ENCODE peak calls at places on chromosomes 12 and 14, in eight cellular contexts. W is neural progenitor cell, N is choroid plexus epithelial cell, J is mucosa of descending colon, T is PC-3, F is prostate gland, A is lower leg skin, Y is B cell. Q is an unnamed sample.

GRCh38 chr12:3032770-3033537 is 44.2 kb upstream of the TSPAN9 start:
- DNase-seq in A (no peak), J (no peak), Y (no peak), F (no peak), T (no peak), N (no peak), W (no peak), Q (no peak)

GRCh38 chr14:96901227-96901626 is 104.0 kb downstream of the VRK1 start:
- DNase-seq in J (no peak), W (no peak), F (no peak), T (no peak), A (no peak), Y (no peak), N (no peak), Q (no peak)

GRCh38 chr12:51240971-51241370 is 2.3 kb downstream of the DAZAP2 start:
- DNase-seq in F (no peak), W (no peak), Y (no peak), A (no peak), T (peak), J (no peak), N (peak), Q (no peak)

GRCh38 chr14:82488473-82488872 is 954.8 kb upstream of the SEL1L start:
- DNase-seq in T (peak), Y (no peak), A (no peak), W (no peak), F (no peak), N (no peak), J (no peak), Q (no peak)

GRCh38 chr12:7934153-7934552 is 1.8 kb downstream of the SLC2A3 start:
- DNase-seq in F (no peak), T (no peak), Y (peak), N (peak), A (no peak), J (no peak), W (no peak), Q (no peak)

GRCh38 chr12:90510948-90511347 is 444.0 kb downstream of the CCER1 start:
- DNase-seq in A (no peak), Y (no peak), T (peak), N (peak), W (no peak), J (no peak), F (no peak), Q (no peak)

GRCh38 chr14:101008196-101008595 is 104.7 kb upstream of the RTL1 start:
- DNase-seq in F (peak), W (no peak), N (no peak), A (no peak), J (no peak), Y (no peak), T (no peak), Q (no peak)

GRCh38 chr14:32230695-32231280 is 27.7 kb upstream of the RNU6-8 start:
- DNase-seq in Y (no peak), T (peak), J (no peak), W (no peak), A (no peak), F (no peak), N (peak), Q (no peak)

GRCh38 chr12:95511962-95512361 is 38.0 kb downstream of the METAP2 start:
- DNase-seq in A (no peak), T (no peak), W (no peak), J (no peak), N (no peak), Y (no peak), F (no peak), Q (no peak)

GRCh38 chr12:107844312-107844921 is 69.9 kb downstream of the ASCL4 start:
- DNase-seq in F (no peak), T (no peak), W (peak), A (no peak), Y (peak), J (no peak), N (no peak), Q (no peak)

GRCh38 chr12:90829044-90829443 is 125.9 kb downstream of the CCER1 start:
- DNase-seq in J (no peak), W (no peak), A (no peak), N (no peak), Y (no peak), F (no peak), T (no peak), Q (no peak)

GRCh38 chr12:123036471-123037285 is 56.2 kb downstream of the ARL6IP4 start:
- DNase-seq in F (no peak), N (no peak), Y (no peak), A (no peak), W (no peak), T (no peak), J (no peak), Q (no peak)

GRCh38 chr12:21819236-21819635 is 44.7 kb upstream of the KCNJ8 start:
- DNase-seq in F (no peak), J (no peak), Y (no peak), W (no peak), T (no peak), N (peak), A (no peak), Q (no peak)

GRCh38 chr14:35808076-35808657 is 928 bp downstream of the RALGAPA1 start:
- DNase-seq in Y (peak), F (peak), N (peak), T (peak), J (peak), W (peak), A (no peak), Q (peak)

GRCh38 chr14:92984896-92985295 is 61.9 kb downstream of the CHGA start:
- DNase-seq in W (no peak), N (no peak), T (no peak), J (no peak), F (no peak), A (no peak), Y (no peak), Q (no peak)

GRCh38 chr14:23054000-23054811 is 3.1 kb downstream of the CDH24 start:
- DNase-seq in T (no peak), N (no peak), J (no peak), W (peak), Y (no peak), A (no peak), F (no peak), Q (no peak)

GRCh38 chr12:119835068-119835467 is 42.1 kb downstream of the CIT start:
- DNase-seq in Y (no peak), A (no peak), W (peak), F (no peak), N (peak), J (no peak), T (peak), Q (no peak)

GRCh38 chr14:27608377-27608776 is 1010.5 kb upstream of the NOVA1 start:
- DNase-seq in J (no peak), N (no peak), F (no peak), W (no peak), A (no peak), Y (no peak), T (no peak), Q (no peak)

GRCh38 chr12:120914794-120915193 is 10.6 kb upstream of the SPPL3 start:
- DNase-seq in F (no peak), A (peak), N (no peak), W (no peak), J (no peak), Y (no peak), T (no peak), Q (no peak)

GRCh38 chr14:65237956-65238355 is 135.6 kb upstream of the MAX start:
- DNase-seq in T (no peak), J (no peak), N (no peak), W (no peak), Y (no peak), A (no peak), F (no peak), Q (no peak)

GRCh38 chr12:91877461-91878230 is 268.0 kb downstream of the BTG1 start:
- DNase-seq in F (no peak), Y (peak), N (no peak), J (no peak), A (no peak), T (no peak), W (no peak), Q (no peak)

GRCh38 chr14:67620217-67620789 is 583 bp downstream of the ARG2 start:
- DNase-seq in T (peak), N (peak), F (peak), W (peak), J (no peak), A (no peak), Y (peak), Q (no peak)

GRCh38 chr12:40825156-40825555 is 132.9 kb downstream of the CNTN1 start:
- DNase-seq in A (no peak), W (no peak), F (no peak), T (no peak), Y (no peak), N (no peak), J (no peak), Q (no peak)

GRCh38 chr12:115261691-115262398 is 577.9 kb upstream of the TBX3 start:
- DNase-seq in J (peak), N (peak), F (no peak), Y (no peak), A (no peak), T (no peak), W (no peak), Q (no peak)

GRCh38 chr14:94392510-94392935 is 4.1 kb upstream of the SERPINA1 start:
- DNase-seq in A (peak), Y (no peak), T (peak), F (no peak), N (peak), W (no peak), J (peak), Q (no peak)

GRCh38 chr14:22471545-22472121 is 117.4 kb downstream of the DAD1 start:
- DNase-seq in N (peak), T (peak), F (peak), W (peak), A (no peak), Y (no peak), J (peak), Q (peak)

GRCh38 chr12:132523576-132524331 is 33.8 kb downstream of the FBRSL1 start:
- DNase-seq in F (peak), N (peak), T (peak), A (peak), W (peak), Y (peak), J (peak), Q (peak)

GRCh38 chr12:90280033-90280432 is 571.4 kb upstream of the ATP2B1 start:
- DNase-seq in F (no peak), N (peak), J (no peak), A (no peak), W (no peak), Y (no peak), T (peak), Q (no peak)

GRCh38 chr14:102201776-102202175 is 62.1 kb downstream of the WDR20 start:
- DNase-seq in N (no peak), F (no peak), T (no peak), A (no peak), W (no peak), J (no peak), Y (no peak), Q (no peak)

GRCh38 chr12:30417697-30418231 is 277.9 kb downstream of the IPO8 start:
- DNase-seq in Y (no peak), A (peak), N (peak), F (no peak), W (no peak), T (peak), J (peak), Q (no peak)

GRCh38 chr14:28926091-28926490 is 159.5 kb downstream of the FOXG1 start:
- DNase-seq in F (no peak), N (no peak), A (no peak), J (no peak), T (no peak), W (no peak), Y (no peak), Q (no peak)

GRCh38 chr14:100692859-100693558 is 33.7 kb upstream of the DLK1 start:
- DNase-seq in A (no peak), N (peak), F (peak), Y (no peak), J (no peak), T (peak), W (no peak), Q (no peak)

GRCh38 chr12:117042171-117042809 is 56.9 kb downstream of the TESC start:
- DNase-seq in Y (no peak), W (no peak), T (no peak), N (no peak), J (no peak), F (no peak), A (no peak), Q (no peak)

DNA sequence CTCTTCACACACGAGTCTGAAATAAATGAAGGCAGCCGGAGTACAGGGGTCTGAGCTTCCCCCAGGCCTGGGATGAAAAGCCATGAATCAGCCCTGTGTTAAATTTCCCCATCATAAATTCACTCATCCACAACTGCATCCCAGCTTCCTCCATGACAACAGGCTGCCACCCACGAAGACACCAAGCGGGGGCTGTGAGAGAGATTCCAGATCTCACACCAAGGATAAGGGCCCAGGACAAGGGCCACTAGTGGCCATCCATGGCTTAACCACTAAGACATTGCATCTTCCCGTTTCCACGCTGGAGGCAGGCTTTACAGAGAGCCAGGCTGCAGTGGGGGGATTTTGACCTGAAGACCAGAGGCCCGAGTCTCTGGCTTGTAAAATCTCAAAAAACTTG is 94.0 kb upstream of the NCOR2 start:
- DNase-seq in Y (no peak), J (no peak), W (no peak), F (no peak), N (no peak), A (no peak), T (no peak), Q (no peak)
- TF ChIP-seq CTCF in Y (no peak), J (no peak), W (no peak), F (no peak), N (peak), A (no peak), T (peak), Q (no peak)

GRCh38 chr12:112418596-112419268 is at the start of gene PTPN11:
- DNase-seq in T (peak), A (peak), N (peak), J (peak), F (peak), Y (peak), W (peak), Q (peak)
- TF ChIP-seq CTCF in T (peak), A (no peak), N (no peak), J (peak), F (peak), Y (peak), W (peak), Q (peak)

DNA sequence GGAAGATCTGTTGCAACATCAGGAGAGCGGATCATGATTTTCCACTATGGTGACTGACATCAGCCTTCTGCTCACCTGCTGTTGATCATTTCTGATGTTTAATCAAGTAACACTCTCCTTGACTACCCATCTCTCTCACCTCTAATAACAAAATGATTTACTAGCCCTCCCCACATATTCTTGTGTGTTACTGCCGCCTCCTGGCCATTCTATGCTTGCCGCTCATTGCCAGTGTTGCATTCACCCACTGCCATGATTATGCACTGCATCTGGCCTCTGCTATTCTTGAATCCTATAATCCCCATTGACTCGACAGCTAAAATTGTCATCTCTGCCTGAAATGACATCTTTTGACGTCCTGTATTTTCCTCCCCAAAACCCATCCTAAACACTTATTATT is 113.8 kb downstream of the RERGL start:
- DNase-seq in T (peak), F (no peak), N (peak), W (peak), Y (no peak), A (no peak), J (no peak), Q (no peak)
- TF ChIP-seq CTCF in T (peak), F (no peak), N (peak), W (peak), Y (no peak), A (no peak), J (no peak), Q (no peak)

DNA sequence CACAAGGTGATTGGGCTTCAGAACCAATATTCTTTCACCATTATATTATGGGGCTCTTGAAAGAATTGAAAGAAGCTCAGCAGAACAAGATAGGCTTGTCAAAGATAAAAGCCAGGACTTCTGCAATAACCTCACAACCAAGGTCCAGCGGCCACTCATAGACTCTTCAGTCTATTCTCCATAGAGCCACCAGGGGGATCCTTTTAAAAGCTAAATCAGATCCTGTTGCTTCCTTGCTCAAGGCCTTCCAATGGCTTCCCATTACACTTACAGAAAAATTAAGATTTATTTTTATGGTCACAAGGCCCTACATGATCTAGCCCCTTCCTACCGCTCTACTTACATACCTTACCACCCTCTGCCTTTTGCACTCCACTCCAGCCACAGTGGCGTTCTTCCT is 169.6 kb downstream of the C12orf42 start:
- DNase-seq in J (peak), F (no peak), Y (peak), A (no peak), W (peak), N (no peak), T (peak), Q (no peak)
- TF ChIP-seq CTCF in J (no peak), F (peak), Y (peak), A (no peak), W (peak), N (no peak), T (peak), Q (no peak)

GRCh38 chr14:52683985-52684520 is 11.3 kb downstream of the ERO1A start:
- DNase-seq in A (no peak), F (no peak), N (peak), T (no peak), W (no peak), Y (no peak), J (no peak), Q (no peak)

GRCh38 chr14:52678591-52678990 is 16.8 kb downstream of the ERO1A start:
- DNase-seq in J (no peak), Y (peak), W (no peak), N (no peak), F (no peak), A (no peak), T (peak), Q (no peak)
- TF ChIP-seq CTCF in J (no peak), Y (peak), W (peak), N (peak), F (no peak), A (no peak), T (peak), Q (peak)

Q was measured in Peyer's patch.